ENCODE peak calls at places on chromosomes 5 and 9, in seven cellular contexts. Q is HCT116, O is GM23338, R is GM12878, Z is H1, K is endothelial cell of umbilical vein, X is HepG2. P is an unnamed sample.
A peak's percentile ranks its signal among the peaks of the same experiment; 100 is the strongest.

GRCh38 chr5:116361171-116361967 is 213.3 kb downstream of the SEMA6A start:
- DNase-seq in O (peak; percentile 90), Z (peak; percentile 87), X (no peak), K (no peak), Q (no peak), R (no peak), P (no peak)

GRCh38 chr5:172890659-172891058 is 56.6 kb downstream of the ERGIC1 start:
- DNase-seq in Z (no peak), Q (no peak), K (no peak), R (no peak), X (no peak), O (no peak), P (no peak)

GRCh38 chr5:151058891-151059611 is 21.8 kb downstream of the TNIP1 start:
- DNase-seq in X (no peak), K (no peak), R (no peak), Z (no peak), O (no peak), Q (no peak), P (no peak)

GRCh38 chr5:115813719-115814118 is 2.7 kb downstream of the CDO1 start:
- DNase-seq in K (no peak), R (no peak), X (no peak), O (no peak), Q (no peak), Z (no peak), P (no peak)

GRCh38 chr9:128733256-128733655 is 9.3 kb upstream of the ZDHHC12 start:
- DNase-seq in R (no peak), K (peak; percentile 88), Q (peak; percentile 93), Z (peak; percentile 91), X (peak; percentile 91), O (peak; percentile 98), P (peak; percentile 18)

GRCh38 chr5:143302344-143302743 is 101.1 kb downstream of the NR3C1 start:
- DNase-seq in O (no peak), K (no peak), R (no peak), X (no peak), Z (no peak), Q (no peak), P (no peak)

GRCh38 chr9:134652291-134653225 is 11.0 kb downstream of the COL5A1 start:
- DNase-seq in K (no peak), Z (no peak), Q (no peak), X (no peak), O (no peak), R (no peak), P (no peak)

GRCh38 chr9:6567140-6567591 is 78.4 kb downstream of the GLDC start:
- DNase-seq in Z (no peak), O (no peak), Q (peak; percentile 92), K (peak; percentile 94), R (no peak), X (no peak), P (no peak)

GRCh38 chr5:96219580-96220281 is 213.3 kb downstream of the PCSK1 start:
- DNase-seq in K (no peak), O (no peak), X (no peak), Z (no peak), R (no peak), Q (no peak), P (no peak)

GRCh38 chr9:135074354-135075233 is 12.9 kb upstream of the OLFM1 start:
- DNase-seq in Z (no peak), K (no peak), O (peak; percentile 75), X (no peak), R (no peak), Q (no peak), P (no peak)

GRCh38 chr5:132491368-132492364 is 1.1 kb upstream of the IRF1 start:
- DNase-seq in O (peak; percentile 54), K (no peak), Z (peak; percentile 64), Q (no peak), X (no peak), R (no peak), P (no peak)

GRCh38 chr5:143263272-143263810 is 140.1 kb downstream of the NR3C1 start:
- DNase-seq in Z (no peak), K (no peak), R (no peak), O (no peak), X (no peak), Q (no peak), P (no peak)

GRCh38 chr9:78298046-78298511 is 1.2 kb downstream of the PSAT1 start:
- DNase-seq in Q (no peak), K (peak; percentile 10), R (no peak), X (peak; percentile 28), Z (peak; percentile 45), O (peak; percentile 48), P (no peak)

GRCh38 chr9:116155700-116156045 is 2.1 kb downstream of the PAPPA start:
- DNase-seq in R (no peak), K (peak; percentile 53), Q (no peak), Z (no peak), X (no peak), O (peak; percentile 31), P (no peak)

GRCh38 chr5:144467795-144468194 is 297.1 kb downstream of the KCTD16 start:
- DNase-seq in Z (peak; percentile 56), X (peak; percentile 35), O (peak; percentile 89), R (no peak), Q (peak; percentile 8), K (peak; percentile 40), P (no peak)

GRCh38 chr5:77844408-77845272 is 68.5 kb upstream of the TBCA start:
- DNase-seq in R (no peak), Q (no peak), Z (no peak), O (peak; percentile 41), K (peak; percentile 26), X (no peak), P (no peak)

GRCh38 chr5:42250-42649 is 49.7 kb upstream of the PLEKHG4B start:
- DNase-seq in X (no peak), Z (peak; percentile 69), R (no peak), Q (no peak), O (peak; percentile 74), K (no peak), P (no peak)

GRCh38 chr9:126503333-126504085 is 110.2 kb upstream of the LMX1B start:
- DNase-seq in X (no peak), Q (no peak), R (no peak), K (no peak), Z (no peak), O (no peak), P (no peak)

GRCh38 chr9:131467214-131467935 is 35.3 kb upstream of the POMT1 start:
- DNase-seq in Z (no peak), X (no peak), O (no peak), R (no peak), K (no peak), Q (no peak), P (no peak)

GRCh38 chr9:127517620-127518019 is 66.3 kb downstream of the LRSAM1 start:
- DNase-seq in Q (no peak), X (no peak), R (no peak), K (no peak), O (no peak), Z (no peak), P (no peak)

GRCh38 chr9:127520941-127521918 is 69.9 kb downstream of the LRSAM1 start:
- DNase-seq in Z (no peak), X (no peak), K (peak; percentile 90), Q (no peak), O (peak; percentile 68), R (no peak), P (no peak)

GRCh38 chr9:127521919-127522304 is 70.6 kb downstream of the LRSAM1 start:
- DNase-seq in X (no peak), O (no peak), Q (no peak), Z (no peak), K (no peak), R (no peak), P (no peak)

GRCh38 chr9:127518091-127518856 is 67.0 kb downstream of the LRSAM1 start:
- DNase-seq in Z (no peak), Q (no peak), R (peak; percentile 31), K (peak; percentile 59), O (no peak), X (no peak), P (no peak)

GRCh38 chr9:127519301-127520166 is 68.2 kb downstream of the LRSAM1 start:
- DNase-seq in R (peak; percentile 19), Q (no peak), K (peak; percentile 95), O (no peak), Z (no peak), X (no peak), P (no peak)
- TF ChIP-seq POLR2AphosphoS5 in R (no peak), Q (no peak), K (peak; percentile 96), O (no peak), Z (no peak), X (no peak), P (no peak)

DNA sequence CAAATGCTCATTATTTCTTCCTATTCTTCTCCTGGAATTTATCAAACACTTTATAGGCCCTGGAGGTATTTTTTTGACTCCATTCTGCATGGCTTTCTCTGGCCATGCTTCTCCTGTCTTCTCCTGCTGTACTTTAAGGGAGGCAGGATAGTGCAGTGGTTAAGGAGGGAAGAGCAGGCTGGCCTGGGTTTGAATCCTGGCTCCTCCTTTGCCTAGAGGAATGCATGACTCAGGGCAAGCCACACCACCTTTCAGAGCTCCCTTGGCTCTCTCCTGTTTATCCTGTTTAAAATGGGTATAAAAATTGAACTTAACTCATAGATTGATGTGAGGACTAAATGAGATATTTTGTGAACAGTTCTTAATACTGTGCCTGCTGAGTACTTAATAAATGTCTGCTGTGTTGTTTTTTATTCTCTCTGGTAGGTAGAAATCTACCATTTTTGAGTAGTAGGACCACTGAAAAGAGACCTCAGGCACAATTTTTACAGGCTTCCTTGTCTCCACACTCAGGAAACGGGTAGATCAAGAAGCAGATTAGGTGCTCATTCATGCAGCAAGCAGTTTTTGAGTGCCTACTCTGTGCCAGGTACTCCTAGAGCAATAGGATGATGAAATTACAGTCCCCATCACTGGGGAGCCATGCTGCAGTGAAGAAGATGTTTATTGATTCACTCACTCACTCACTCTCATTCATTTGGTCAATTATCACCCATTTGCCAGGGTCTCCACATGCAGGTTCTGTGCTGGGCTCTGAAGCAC is 32.7 kb upstream of the ARAP3 start:
- DNase-seq in K (no peak), O (no peak), R (no peak), Z (no peak), Q (no peak), X (no peak), P (no peak)
- TF ChIP-seq EZH2 in K (no peak), O (no peak), R (no peak), Z (no peak), Q (no peak), X (no peak), P (no peak)

GRCh38 chr9:81632599-81632998 is 56.7 kb downstream of the TLE1 start:
- DNase-seq in O (no peak), X (no peak), R (no peak), Q (no peak), K (peak; percentile 24), Z (no peak), P (no peak)
- TF ChIP-seq POLR2AphosphoS5 in O (no peak), X (no peak), R (no peak), Q (no peak), K (no peak), Z (no peak), P (no peak)

DNA sequence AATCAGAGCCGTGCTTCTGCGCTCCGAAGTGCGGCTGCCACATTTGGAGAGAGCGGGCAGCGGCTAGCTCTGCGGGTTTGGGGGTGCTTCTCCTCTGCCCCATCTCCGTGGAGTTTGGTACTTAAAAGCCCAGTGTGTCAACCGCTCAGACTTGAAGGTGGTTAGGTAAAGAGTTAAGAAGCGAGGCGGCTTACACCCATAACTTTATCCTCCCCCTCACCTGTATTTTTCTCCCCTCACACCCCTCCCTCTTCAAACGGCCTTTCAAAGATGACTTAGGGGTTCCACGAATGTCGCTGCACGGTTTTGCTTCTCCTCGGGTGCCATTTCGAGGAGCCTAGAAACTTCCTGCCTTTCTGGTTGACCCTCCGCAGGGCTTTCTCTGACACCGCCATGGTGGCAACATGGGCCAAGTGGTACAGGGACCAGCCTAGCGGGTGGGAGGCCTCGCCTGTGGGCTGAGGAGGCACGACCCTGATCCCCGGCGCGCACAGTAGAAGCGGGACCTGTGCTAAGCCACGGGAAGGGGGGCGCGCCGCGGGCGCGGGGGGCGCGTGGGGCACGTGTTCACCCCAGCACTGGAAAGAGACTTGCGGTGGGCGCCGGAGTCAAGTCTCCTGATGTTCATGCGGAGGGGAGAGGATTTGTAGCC is 31.8 kb upstream of the NFIB start:
- DNase-seq in R (no peak), K (no peak), Q (no peak), Z (peak; percentile 68), X (no peak), O (peak; percentile 65), P (no peak)
- TF ChIP-seq EZH2 in R (no peak), K (no peak), Q (no peak), Z (no peak), X (no peak), O (peak; percentile 61), P (no peak)